ENCODE peak calls at places on chromosomes 5 and 9, in five cellular contexts. K is PC-3, Y is K562, C is mammary epithelial cell, R is neural progenitor cell. D is an unnamed sample.
A peak's percentile ranks its signal among the peaks of the same experiment; 100 is the strongest.

GRCh38 chr5:123358751-123359150 is 64.5 kb downstream of the CEP120 start:
- DNase-seq in K (no peak), Y (no peak), C (no peak), R (no peak), D (no peak)

GRCh38 chr5:87154191-87154590 is 113.5 kb upstream of the RASA1 start:
- DNase-seq in K (no peak), Y (no peak), C (no peak), R (no peak), D (no peak)

GRCh38 chr5:13985736-13986418 is 41.4 kb upstream of the DNAH5 start:
- DNase-seq in K (peak; percentile 100), Y (no peak), C (peak; percentile 74), R (no peak), D (no peak)

GRCh38 chr5:53418844-53419243 is 61.6 kb upstream of the FST start:
- DNase-seq in K (peak; percentile 91), Y (no peak), C (peak; percentile 96), R (no peak), D (no peak)

GRCh38 chr5:56520951-56521350 is 287.8 kb upstream of the ANKRD55 start:
- DNase-seq in K (no peak), Y (no peak), C (no peak), R (no peak), D (no peak)

GRCh38 chr9:131704988-131705387 is 34.9 kb downstream of the RAPGEF1 start:
- DNase-seq in K (no peak), Y (no peak), C (no peak), R (no peak), D (no peak)

GRCh38 chr9:121637441-121638222 is 13.8 kb upstream of the DAB2IP start:
- DNase-seq in K (peak; percentile 43), Y (no peak), C (peak; percentile 55), R (no peak), D (no peak)

GRCh38 chr5:66161356-66161755 is 17.3 kb downstream of the SREK1 start:
- DNase-seq in K (no peak), Y (no peak), C (no peak), R (no peak), D (no peak)

GRCh38 chr9:82191082-82191481 is 202.5 kb downstream of the SPATA31D1 start:
- DNase-seq in K (no peak), Y (no peak), C (peak; percentile 14), R (no peak), D (no peak)

GRCh38 chr9:98255064-98255577 is 328 bp downstream of the TBC1D2 start:
- DNase-seq in K (peak; percentile 26), Y (no peak), C (no peak), R (peak; percentile 73), D (no peak)

GRCh38 chr9:80556631-80557030 is 984.9 kb downstream of the TLE4 start:
- DNase-seq in K (peak; percentile 76), Y (no peak), C (peak; percentile 23), R (no peak), D (no peak)

GRCh38 chr5:157744055-157745011 is 821 bp downstream of the LSM11 start:
- DNase-seq in K (peak; percentile 37), Y (peak; percentile 42), C (no peak), R (no peak), D (peak; percentile 77)

GRCh38 chr5:131224387-131225191 is 39.3 kb upstream of the CDC42SE2 start:
- DNase-seq in K (no peak), Y (no peak), C (no peak), R (no peak), D (peak; percentile 60)

GRCh38 chr5:31809037-31809910 is 170.3 kb downstream of the PDZD2 start:
- DNase-seq in K (peak; percentile 84), Y (peak; percentile 46), C (peak; percentile 59), R (peak; percentile 83), D (peak; percentile 58)

GRCh38 chr9:108972626-108973209 is 38.5 kb downstream of the ABITRAM start:
- DNase-seq in K (no peak), Y (no peak), C (no peak), R (no peak), D (no peak)

GRCh38 chr9:114339130-114339908 is 9.7 kb downstream of the ORM2 start:
- DNase-seq in K (peak; percentile 65), Y (peak; percentile 88), C (peak; percentile 37), R (peak; percentile 71), D (peak; percentile 84)

GRCh38 chr9:126844085-126844484 is 16.4 kb upstream of the ZBTB34 start:
- DNase-seq in K (peak; percentile 82), Y (no peak), C (peak; percentile 87), R (no peak), D (no peak)

GRCh38 chr5:78537821-78538220 is 110.8 kb downstream of the LHFPL2 start:
- DNase-seq in K (peak; percentile 65), Y (peak; percentile 31), C (peak; percentile 91), R (peak; percentile 64), D (peak; percentile 71)

GRCh38 chr5:140342287-140342686 is 4.1 kb downstream of the HBEGF start:
- DNase-seq in K (no peak), Y (no peak), C (no peak), R (no peak), D (peak; percentile 71)
- H2AFZ ChIP-seq in K (no peak overlapping the region), Y (peak overlapping the region; percentile 60), C (no peak overlapping the region), R (no peak overlapping the region), D (peak overlapping the region; percentile 85)

DNA sequence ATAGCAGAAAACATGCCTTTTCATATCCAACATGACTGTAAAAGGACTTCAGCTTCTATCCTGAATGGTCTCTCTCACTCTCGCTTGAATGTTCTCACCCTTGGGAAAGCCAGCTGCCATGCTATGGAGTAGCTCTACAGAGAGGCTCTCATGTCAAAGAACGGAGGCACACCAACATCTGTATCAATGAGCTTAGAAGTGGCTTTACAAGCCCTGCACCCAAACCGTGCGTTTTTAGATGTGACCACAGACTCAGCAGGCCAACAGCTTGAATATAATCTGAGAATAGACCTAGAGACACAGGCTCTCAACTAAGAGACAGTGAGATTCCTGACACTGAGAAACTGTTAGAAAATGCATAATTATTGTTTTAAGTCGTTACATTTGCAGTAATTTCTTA is 1231.6 kb upstream of the CDH9 start:
- DNase-seq in K (no peak), Y (no peak), C (no peak), R (no peak), D (no peak)
- H2AFZ ChIP-seq in K (no peak overlapping the region), Y (no peak overlapping the region), C (no peak overlapping the region), R (no peak overlapping the region), D (no peak overlapping the region)

GRCh38 chr5:151685749-151686672 is 704 bp downstream of the SPARC start:
- DNase-seq in K (no peak), Y (no peak), C (no peak), R (peak; percentile 56), D (no peak)
- H2AFZ ChIP-seq in K (no peak overlapping the region), Y (peak overlapping the region; percentile 68), C (peak overlapping the region; percentile 82), R (peak overlapping the region; percentile 54), D (no peak overlapping the region)

GRCh38 chr9:130681769-130682489 is 11.7 kb upstream of the EXOSC2 start:
- DNase-seq in K (no peak), Y (no peak), C (no peak), R (peak; percentile 61), D (peak; percentile 67)
- H2AFZ ChIP-seq in K (peak overlapping the region; percentile 88), Y (peak overlapping the region; percentile 88), C (peak overlapping the region; percentile 96), R (peak overlapping the region; percentile 75), D (peak overlapping the region; percentile 57)

GRCh38 chr5:173800340-173800739 is 87.8 kb upstream of the CPEB4 start:
- DNase-seq in K (no peak), Y (peak; percentile 28), C (peak; percentile 17), R (no peak), D (no peak)
- H2AFZ ChIP-seq in K (no peak overlapping the region), Y (peak overlapping the region; percentile 75), C (no peak overlapping the region), R (peak overlapping the region; percentile 26), D (no peak overlapping the region)

GRCh38 chr5:74679968-74680367 is 5.1 kb upstream of the HEXB start:
- DNase-seq in K (no peak), Y (no peak), C (no peak), R (no peak), D (no peak)
- H2AFZ ChIP-seq in K (peak overlapping the region; percentile 32), Y (no peak overlapping the region), C (peak overlapping the region; percentile 12), R (no peak overlapping the region), D (no peak overlapping the region)

DNA sequence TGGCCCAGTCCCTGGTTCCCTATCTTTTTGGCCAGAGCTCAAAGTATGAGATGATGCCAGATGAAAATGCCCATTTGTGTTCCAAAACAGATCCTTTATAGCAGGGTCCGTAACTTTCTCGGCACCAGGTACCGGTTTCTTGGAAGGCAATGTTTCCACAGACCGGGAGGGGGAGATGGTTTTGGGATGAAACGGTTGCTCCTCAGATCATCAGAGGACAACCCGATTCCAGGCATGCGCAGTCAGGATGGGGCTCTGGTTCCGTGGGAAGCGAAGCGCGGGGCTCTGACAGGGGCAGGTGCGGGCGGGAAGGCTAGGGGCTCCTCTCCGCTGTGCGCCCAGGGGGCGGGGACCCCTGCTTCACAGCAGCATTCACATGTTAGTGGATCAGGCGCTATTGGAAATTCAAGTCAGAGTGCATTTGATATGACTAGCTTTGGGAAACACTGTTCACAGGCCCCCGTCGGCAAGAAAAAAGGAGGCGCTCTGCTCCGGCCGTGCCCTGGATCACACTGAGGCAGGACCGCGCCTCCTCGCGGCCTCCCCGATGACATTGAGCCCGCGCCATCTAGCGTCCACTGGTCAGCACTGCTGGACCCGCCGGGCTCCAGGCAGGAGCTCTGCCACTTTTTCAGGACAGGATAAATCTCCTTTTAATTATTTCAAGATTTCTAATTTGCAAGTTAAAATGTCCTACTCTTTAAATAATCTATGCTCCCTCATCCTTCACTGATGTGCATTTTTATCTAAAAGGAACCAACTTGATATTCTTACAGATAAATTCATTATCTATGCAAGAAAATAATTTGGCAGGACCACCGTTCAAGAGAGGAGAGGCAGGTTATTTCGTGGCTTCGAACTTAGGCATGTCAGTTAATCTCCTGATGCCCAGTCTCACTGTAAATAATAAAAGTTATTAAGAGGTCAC is 190.0 kb downstream of the FANCC start:
- DNase-seq in K (peak; percentile 74), Y (peak; percentile 82), C (peak; percentile 65), R (peak; percentile 92), D (no peak)
- H2AFZ ChIP-seq in K (peak overlapping the region; percentile 59), Y (no peak overlapping the region), C (peak overlapping the region; percentile 51), R (peak overlapping the region; percentile 17), D (no peak overlapping the region)

DNA sequence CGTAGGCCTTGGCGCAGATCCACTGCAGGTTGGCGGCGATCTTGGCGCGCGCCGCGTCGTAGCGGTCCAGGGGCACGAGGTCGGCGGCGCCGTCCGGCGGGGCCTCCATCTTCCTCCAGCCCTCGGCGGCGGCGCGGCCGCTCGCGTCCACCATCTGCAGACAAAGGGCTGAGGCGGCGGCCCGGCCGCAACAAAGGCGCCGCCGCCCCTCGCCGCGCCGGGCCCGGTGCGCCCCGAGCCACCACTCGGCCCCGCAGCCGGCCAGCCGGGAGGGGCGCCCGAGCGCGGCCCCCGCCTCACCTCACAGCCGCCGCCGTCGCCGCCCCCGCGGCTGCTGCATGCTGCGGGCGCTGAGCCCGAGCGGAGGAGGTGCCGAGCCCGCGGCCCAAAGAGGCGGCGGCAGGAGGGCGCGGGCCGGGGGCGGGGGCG is 326 bp downstream of the CAMSAP1 start:
- DNase-seq in K (peak; percentile 3), Y (peak; percentile 41), C (no peak), R (peak; percentile 89), D (peak; percentile 68)
- H2AFZ ChIP-seq in K (no peak overlapping the region), Y (no peak overlapping the region), C (peak overlapping the region; percentile 62), R (no peak overlapping the region), D (no peak overlapping the region)

D was measured in Karpas-422.